ENCODE peak calls at places on chromosomes 6 and 20, in nine cellular contexts. Q is CD4-positive, alpha-beta T cell; T is heart left ventricle; W is upper lobe of right lung; V is colonic mucosa; U is suprapubic skin; Z is CD4-positive, alpha-beta memory T cell; M is dorsolateral prefrontal cortex; Y is naive thymus-derived CD4-positive, alpha-beta T cell. L is an unnamed sample.

GRCh38 chr6:23339268-23339667 is 769.9 kb downstream of the HDGFL1 start:
- DNase-seq in Q (no peak), T (no peak), W (no peak), V (no peak), U (no peak), Z (no peak), M (no peak), Y (no peak), L (no peak)

GRCh38 chr20:38001173-38001875 is 31.9 kb downstream of the TTI1 start:
- DNase-seq in Q (no peak), T (no peak), W (no peak), V (no peak), U (no peak), Z (no peak), M (no peak), Y (no peak), L (peak; percentile 40)

GRCh38 chr6:140921366-140922226 is 1211.1 kb upstream of the GJE1 start:
- DNase-seq in Q (no peak), T (peak; percentile 21), W (no peak), V (no peak), U (no peak), Z (no peak), M (no peak), Y (no peak), L (peak; percentile 84)

GRCh38 chr20:54291339-54292060 is 83.6 kb downstream of the PFDN4 start:
- DNase-seq in Q (no peak), T (no peak), W (no peak), V (no peak), U (no peak), Z (no peak), M (no peak), Y (no peak), L (no peak)

GRCh38 chr6:82702574-82702973 is 339.0 kb downstream of the TPBG start:
- DNase-seq in Q (no peak), T (no peak), W (no peak), V (no peak), U (no peak), Z (no peak), M (no peak), Y (no peak), L (no peak)

GRCh38 chr20:23832775-23833508 is 6.4 kb upstream of the CST2 start:
- DNase-seq in Q (no peak), T (no peak), W (no peak), V (no peak), U (no peak), Z (no peak), M (no peak), Y (no peak), L (no peak)

GRCh38 chr6:102355578-102355977 is 962.1 kb downstream of the GRIK2 start:
- DNase-seq in Q (no peak), T (no peak), W (no peak), V (no peak), U (no peak), Z (no peak), M (no peak), Y (no peak), L (no peak)

GRCh38 chr20:1338801-1339200 is 9.9 kb upstream of the SDCBP2 start:
- DNase-seq in Q (no peak), T (no peak), W (no peak), V (no peak), U (peak; percentile 46), Z (no peak), M (no peak), Y (no peak), L (no peak)

GRCh38 chr6:165662671-165663282 is at the start of gene PDE10A:
- DNase-seq in Q (no peak), T (peak; percentile 81), W (no peak), V (no peak), U (no peak), Z (no peak), M (no peak), Y (no peak), L (no peak)

GRCh38 chr6:116145786-116146675 is 20.1 kb upstream of the COL10A1 start:
- DNase-seq in Q (no peak), T (no peak), W (no peak), V (no peak), U (no peak), Z (no peak), M (no peak), Y (no peak), L (no peak)

GRCh38 chr6:63897459-63897858 is 261.9 kb downstream of the PHF3 start:
- DNase-seq in Q (no peak), T (no peak), W (no peak), V (no peak), U (no peak), Z (no peak), M (no peak), Y (no peak), L (no peak)

GRCh38 chr6:30709101-30709868 is 7.8 kb downstream of the MDC1 start:
- DNase-seq in Q (no peak), T (no peak), W (no peak), V (no peak), U (no peak), Z (no peak), M (no peak), Y (no peak), L (no peak)

GRCh38 chr6:30884521-30885480 is 482 bp downstream of the DDR1 start:
- DNase-seq in Q (no peak), T (peak; percentile 53), W (peak; percentile 74), V (peak; percentile 66), U (no peak), Z (peak; percentile 24), M (peak; percentile 66), Y (no peak), L (no peak)

GRCh38 chr6:73455865-73456629 is 4.0 kb upstream of the CGAS start:
- DNase-seq in Q (no peak), T (no peak), W (no peak), V (no peak), U (no peak), Z (no peak), M (no peak), Y (no peak), L (no peak)

GRCh38 chr6:45650527-45651135 is 272.9 kb upstream of the SUPT3H start:
- DNase-seq in Q (no peak), T (no peak), W (no peak), V (no peak), U (no peak), Z (no peak), M (no peak), Y (no peak), L (peak; percentile 45)
- H3K27ac ChIP-seq in Q (no peak overlapping the region), T (no peak overlapping the region), W (no peak overlapping the region), V (no peak overlapping the region), U (no peak overlapping the region), Z (no peak overlapping the region), M (no peak overlapping the region), Y (no peak overlapping the region), L (peak overlapping the region; percentile 32)

GRCh38 chr6:167910007-167910406 is 83.3 kb downstream of the AFDN start:
- DNase-seq in Q (no peak), T (no peak), W (no peak), V (no peak), U (no peak), Z (no peak), M (no peak), Y (no peak), L (no peak)

GRCh38 chr6:167910652-167911051 is 83.9 kb downstream of the AFDN start:
- DNase-seq in Q (no peak), T (no peak), W (no peak), V (no peak), U (no peak), Z (no peak), M (no peak), Y (no peak), L (no peak)

GRCh38 chr6:167915139-167915538 is 82.3 kb upstream of the KIF25 start:
- DNase-seq in Q (no peak), T (no peak), W (no peak), V (no peak), U (no peak), Z (no peak), M (no peak), Y (no peak), L (no peak)

GRCh38 chr6:167912494-167912893 is 85.0 kb upstream of the KIF25 start:
- DNase-seq in Q (no peak), T (no peak), W (no peak), V (no peak), U (no peak), Z (no peak), M (no peak), Y (no peak), L (no peak)

DNA sequence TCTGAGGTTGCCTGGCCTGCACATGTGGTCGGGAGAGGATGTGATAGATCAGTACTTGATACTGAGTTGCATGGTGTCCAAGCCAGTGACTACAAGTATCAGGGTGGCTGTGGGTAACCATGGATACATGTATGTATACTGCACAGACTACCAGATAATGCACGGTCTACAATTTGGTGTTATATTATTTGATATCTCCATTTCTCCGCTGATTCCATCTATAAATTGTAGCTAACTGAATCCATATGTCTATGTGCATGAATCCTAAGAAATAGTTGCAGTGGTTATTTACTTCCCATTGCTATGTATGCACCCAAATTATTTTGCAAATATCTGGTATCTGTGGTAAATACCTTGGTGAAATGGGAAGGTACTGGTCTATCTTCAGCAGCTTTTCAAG is 83.8 kb upstream of the KIF25 start:
- DNase-seq in Q (no peak), T (no peak), W (no peak), V (no peak), U (no peak), Z (no peak), M (no peak), Y (no peak), L (no peak)
- H3K27ac ChIP-seq in Q (no peak overlapping the region), T (no peak overlapping the region), W (no peak overlapping the region), V (no peak overlapping the region), U (no peak overlapping the region), Z (no peak overlapping the region), M (no peak overlapping the region), Y (no peak overlapping the region), L (no peak overlapping the region)

GRCh38 chr20:59720013-59720412 is 115.7 kb downstream of the PHACTR3 start:
- DNase-seq in Q (no peak), T (no peak), W (no peak), V (no peak), U (no peak), Z (no peak), M (no peak), Y (no peak), L (no peak)

GRCh38 chr20:59723607-59724456 is 119.5 kb downstream of the PHACTR3 start:
- DNase-seq in Q (no peak), T (no peak), W (peak; percentile 49), V (peak; percentile 5), U (no peak), Z (no peak), M (peak; percentile 28), Y (no peak), L (peak; percentile 14)

GRCh38 chr20:59718681-59719080 is 114.3 kb downstream of the PHACTR3 start:
- DNase-seq in Q (no peak), T (no peak), W (no peak), V (no peak), U (no peak), Z (no peak), M (peak; percentile 63), Y (no peak), L (no peak)

GRCh38 chr20:59723108-59723500 is 118.8 kb downstream of the PHACTR3 start:
- DNase-seq in Q (no peak), T (no peak), W (no peak), V (peak; percentile 9), U (no peak), Z (no peak), M (peak; percentile 15), Y (no peak), L (no peak)

GRCh38 chr20:59721386-59721785 is 117.0 kb downstream of the PHACTR3 start:
- DNase-seq in Q (no peak), T (no peak), W (no peak), V (no peak), U (no peak), Z (no peak), M (no peak), Y (no peak), L (no peak)
- H3K27ac ChIP-seq in Q (no peak overlapping the region), T (no peak overlapping the region), W (no peak overlapping the region), V (no peak overlapping the region), U (no peak overlapping the region), Z (no peak overlapping the region), M (no peak overlapping the region), Y (no peak overlapping the region), L (no peak overlapping the region)

GRCh38 chr20:41169184-41169690 is 31.9 kb downstream of the PLCG1 start:
- DNase-seq in Q (no peak), T (no peak), W (peak; percentile 30), V (no peak), U (peak; percentile 20), Z (no peak), M (no peak), Y (no peak), L (no peak)
- H3K27ac ChIP-seq in Q (peak overlapping the region; percentile 58), T (no peak overlapping the region), W (no peak overlapping the region), V (no peak overlapping the region), U (no peak overlapping the region), Z (peak overlapping the region; percentile 20), M (no peak overlapping the region), Y (peak overlapping the region; percentile 57), L (no peak overlapping the region)